ENCODE peak calls at places on chromosomes 2 and 18, in four cellular contexts. C, Y, Z and J are unnamed samples.

GRCh38 chr2:187553908-187554703 is at the start of gene TFPI:
- DNase-seq in Z (peak; percentile 24), C (no peak), Y (peak; percentile 80), J (peak; percentile 37)

GRCh38 chr2:71306762-71307161 is 24.8 kb upstream of the ZNF638 start:
- DNase-seq in Y (peak; percentile 65), Z (no peak), C (no peak), J (peak; percentile 11)

GRCh38 chr18:34707670-34708069 is 2.4 kb upstream of the DTNA start:
- DNase-seq in Z (no peak), Y (peak; percentile 95), C (peak; percentile 81), J (peak; percentile 92)

GRCh38 chr2:10981941-10982381 is 70.2 kb downstream of the KCNF1 start:
- DNase-seq in C (no peak), Z (no peak), Y (no peak), J (no peak)

GRCh38 chr2:128178650-128179460 is 87.9 kb downstream of the UGGT1 start:
- DNase-seq in Z (peak; percentile 75), C (no peak), Y (peak; percentile 42), J (peak; percentile 75)

GRCh38 chr2:1493361-1494126 is 80.3 kb downstream of the TPO start:
- DNase-seq in Y (no peak), Z (no peak), C (no peak), J (no peak)

GRCh38 chr2:216116418-216116817 is 7.3 kb downstream of the XRCC5 start:
- DNase-seq in Y (no peak), C (no peak), Z (no peak), J (no peak)

GRCh38 chr2:45168731-45169338 is 159.6 kb upstream of the SIX2 start:
- DNase-seq in Z (no peak), Y (peak; percentile 23), C (no peak), J (peak; percentile 36)

GRCh38 chr2:8171608-8172007 is 510.2 kb upstream of the ID2 start:
- DNase-seq in Y (no peak), Z (no peak), C (no peak), J (no peak)

GRCh38 chr2:100900156-100900795 is 80.3 kb downstream of the NPAS2 start:
- DNase-seq in Y (no peak), C (no peak), Z (no peak), J (peak; percentile 41)

GRCh38 chr2:165573534-165574461 is 104.3 kb downstream of the CSRNP3 start:
- DNase-seq in Y (peak; percentile 42), C (peak; percentile 85), Z (peak; percentile 69), J (peak; percentile 38)